ENCODE peak calls at places on chromosomes 1 and 21, in four cellular contexts. R is tibial artery, H is fibroblast of pulmonary artery, Y is heart left ventricle. J is an unnamed sample.

GRCh38 chr1:167563579-167564246 is 10.2 kb upstream of the CREG1 start:
- DNase-seq in H (no peak), R (peak), Y (peak), J (no peak)

GRCh38 chr1:40421348-40421693 is 29.0 kb upstream of the ZFP69B start:
- DNase-seq in Y (no peak), H (no peak), R (no peak), J (no peak)

GRCh38 chr21:41668051-41668541 is 98.8 kb downstream of the RIPK4 start:
- DNase-seq in Y (no peak), R (no peak), H (no peak), J (no peak)

GRCh38 chr1:216542263-216542662 is 119.0 kb upstream of the USH2A start:
- DNase-seq in H (no peak), R (no peak), Y (no peak), J (no peak)

GRCh38 chr21:33732038-33732437 is 89.7 kb downstream of the ITSN1 start:
- DNase-seq in R (no peak), H (no peak), Y (no peak), J (peak)

GRCh38 chr1:84436907-84437667 is 38.8 kb downstream of the DNASE2B start:
- DNase-seq in Y (no peak), H (no peak), R (no peak), J (no peak)

GRCh38 chr1:53600001-53600400 is 139.0 kb downstream of the GLIS1 start:
- DNase-seq in H (no peak), Y (no peak), R (peak), J (no peak)

GRCh38 chr1:69568435-69569280 is 936 bp downstream of the LRRC7 start:
- DNase-seq in Y (no peak), H (no peak), R (peak), J (no peak)

GRCh38 chr1:19811206-19811851 is 3.8 kb downstream of the RNF186 start:
- DNase-seq in Y (peak), R (no peak), H (peak), J (peak)

GRCh38 chr1:215900684-215901083 is 333.6 kb downstream of the KCTD3 start:
- DNase-seq in Y (no peak), R (no peak), H (no peak), J (no peak)

GRCh38 chr1:246428542-246429308 is 78.4 kb downstream of the SMYD3 start:
- DNase-seq in Y (no peak), R (no peak), H (peak), J (peak)

GRCh38 chr1:201686709-201687455 is 142.1 kb upstream of the IPO9 start:
- DNase-seq in R (no peak), H (no peak), Y (no peak), J (no peak)

GRCh38 chr1:3614755-3615742 is 3.7 kb upstream of the MEGF6 start:
- DNase-seq in R (no peak), Y (no peak), H (no peak), J (peak)

GRCh38 chr1:78722521-78722920 is 72.9 kb downstream of the IFI44 start:
- DNase-seq in H (no peak), Y (no peak), R (no peak), J (no peak)

DNA sequence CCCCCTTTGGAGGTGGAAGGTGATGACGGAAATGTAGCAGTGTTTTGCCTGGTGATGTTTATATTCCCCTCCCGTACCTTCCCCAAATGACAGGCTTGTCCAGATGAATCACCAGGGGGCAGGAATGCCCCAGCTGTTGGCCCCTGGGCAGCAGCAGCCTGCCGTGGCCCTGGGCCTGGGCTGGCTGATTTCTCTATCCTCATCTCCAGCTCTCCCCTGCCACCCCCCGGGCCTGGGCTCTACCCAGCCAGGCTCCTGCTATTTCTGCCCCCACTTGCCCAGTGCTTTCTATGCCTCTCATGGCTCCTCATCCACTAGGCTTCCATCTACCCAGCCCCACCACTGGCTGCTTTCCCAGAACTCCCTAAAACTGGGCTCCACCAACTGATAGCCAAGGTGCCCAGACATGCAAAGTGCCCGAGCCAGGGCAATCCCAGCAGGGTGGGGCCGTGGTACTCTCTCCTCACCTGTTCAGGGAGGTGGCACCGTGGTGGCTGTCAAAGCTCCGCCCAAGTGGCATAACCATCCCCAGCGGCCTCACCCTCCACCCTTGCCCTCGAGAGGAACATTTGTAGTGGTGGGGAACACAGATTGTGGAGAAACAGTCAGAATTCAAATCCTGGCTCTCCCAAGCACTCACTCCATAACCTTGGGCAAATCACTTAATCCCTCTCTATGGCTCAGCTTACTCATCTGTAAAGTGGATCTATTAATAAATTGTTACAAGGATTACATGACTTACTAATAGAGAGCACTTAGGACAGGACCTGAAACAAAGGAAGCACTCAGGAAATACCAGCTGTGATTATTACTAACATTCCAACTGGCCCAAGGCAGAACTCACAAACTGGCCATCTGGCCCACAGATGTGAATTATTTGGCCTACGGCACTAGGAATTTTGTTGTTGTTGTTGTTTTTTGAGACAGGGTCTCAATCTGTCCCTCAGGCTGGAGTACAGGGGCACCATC is 12.8 kb upstream of the ECE1 start:
- DNase-seq in R (no peak), H (peak), Y (no peak), J (peak)
- H3K4me3 ChIP-seq in R (no peak), H (no peak), Y (no peak), J (no peak)

DNA sequence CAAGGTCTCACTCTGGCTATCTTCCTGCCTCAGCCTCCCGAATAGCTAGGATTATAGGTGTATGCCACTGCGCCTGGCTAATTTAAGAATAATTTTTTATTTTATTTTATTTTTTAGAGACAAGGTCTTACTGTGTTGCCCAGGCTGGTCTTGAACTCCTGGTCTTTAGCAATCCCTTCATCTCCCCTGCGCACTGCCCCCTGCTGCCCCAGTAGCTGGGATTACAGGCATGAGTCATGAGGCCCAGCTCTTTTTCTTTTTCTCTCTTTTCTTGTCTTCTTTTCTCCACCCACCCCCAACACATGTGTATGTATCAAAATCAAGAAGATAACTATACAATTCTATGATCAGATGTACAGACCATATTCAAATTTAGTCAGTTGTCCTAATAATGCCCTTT is 87.2 kb downstream of the PEX14 start:
- DNase-seq in Y (no peak), H (peak), R (no peak), J (no peak)
- TF ChIP-seq CTCF in Y (no peak), H (peak), R (no peak), J (peak)

GRCh38 chr1:150876111-150876434 is 326 bp downstream of the ARNT start:
- DNase-seq in R (no peak), Y (no peak), H (peak), J (peak)

GRCh38 chr1:150887018-150887417 is at the start of gene CTXND2:
- DNase-seq in Y (no peak), H (peak), R (no peak), J (peak)

GRCh38 chr1:150877220-150877516 is 769 bp upstream of the ARNT start:
- DNase-seq in R (no peak), Y (no peak), H (no peak), J (no peak)

DNA sequence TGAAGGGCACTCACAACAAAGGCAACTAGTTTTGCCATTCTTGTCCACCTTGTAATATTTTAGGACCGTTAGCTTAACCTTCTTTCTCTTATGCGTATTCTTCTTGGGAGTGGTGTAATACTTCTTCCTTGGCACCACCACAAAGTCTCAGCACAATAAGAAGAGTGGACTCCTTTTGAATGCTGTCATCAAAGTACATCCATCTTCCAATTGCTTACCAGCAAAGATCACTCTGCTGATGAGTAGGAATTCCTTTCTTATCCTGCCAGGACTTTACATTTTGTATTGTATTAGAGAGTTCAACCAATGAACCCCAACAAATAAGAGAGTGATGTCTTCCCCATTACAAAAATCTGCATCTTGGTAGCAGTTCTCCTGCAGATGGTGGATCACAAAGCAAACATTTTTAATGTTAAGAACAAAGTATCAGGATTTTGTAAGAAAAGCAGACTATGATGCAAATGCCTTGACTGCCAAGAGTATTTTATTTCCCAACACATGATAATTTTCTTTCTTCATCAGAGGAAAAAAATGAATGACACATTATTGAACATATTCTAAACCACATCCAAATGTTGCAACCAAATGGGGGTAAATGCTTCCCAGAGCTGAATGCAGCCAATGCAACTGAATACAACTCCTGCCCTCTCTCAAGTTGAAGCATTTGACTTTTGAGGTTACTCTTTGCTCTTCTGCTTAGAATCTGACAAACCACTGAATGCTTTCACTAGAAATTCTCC is 5.1 kb upstream of the ARNT start:
- DNase-seq in R (no peak), Y (no peak), H (peak), J (peak)
- H3K4me3 ChIP-seq in R (no peak), Y (no peak), H (peak), J (no peak)

GRCh38 chr1:165873481-165873880 is 46.1 kb downstream of the UCK2 start:
- DNase-seq in H (no peak), R (no peak), Y (no peak), J (no peak)

GRCh38 chr1:165874643-165875042 is 47.2 kb downstream of the UCK2 start:
- DNase-seq in Y (no peak), H (no peak), R (no peak), J (no peak)

GRCh38 chr1:165869343-165869742 is 41.9 kb downstream of the UCK2 start:
- DNase-seq in H (peak), Y (no peak), R (no peak), J (peak)

GRCh38 chr1:165875171-165875570 is 47.8 kb downstream of the UCK2 start:
- DNase-seq in Y (no peak), R (no peak), H (no peak), J (no peak)

DNA sequence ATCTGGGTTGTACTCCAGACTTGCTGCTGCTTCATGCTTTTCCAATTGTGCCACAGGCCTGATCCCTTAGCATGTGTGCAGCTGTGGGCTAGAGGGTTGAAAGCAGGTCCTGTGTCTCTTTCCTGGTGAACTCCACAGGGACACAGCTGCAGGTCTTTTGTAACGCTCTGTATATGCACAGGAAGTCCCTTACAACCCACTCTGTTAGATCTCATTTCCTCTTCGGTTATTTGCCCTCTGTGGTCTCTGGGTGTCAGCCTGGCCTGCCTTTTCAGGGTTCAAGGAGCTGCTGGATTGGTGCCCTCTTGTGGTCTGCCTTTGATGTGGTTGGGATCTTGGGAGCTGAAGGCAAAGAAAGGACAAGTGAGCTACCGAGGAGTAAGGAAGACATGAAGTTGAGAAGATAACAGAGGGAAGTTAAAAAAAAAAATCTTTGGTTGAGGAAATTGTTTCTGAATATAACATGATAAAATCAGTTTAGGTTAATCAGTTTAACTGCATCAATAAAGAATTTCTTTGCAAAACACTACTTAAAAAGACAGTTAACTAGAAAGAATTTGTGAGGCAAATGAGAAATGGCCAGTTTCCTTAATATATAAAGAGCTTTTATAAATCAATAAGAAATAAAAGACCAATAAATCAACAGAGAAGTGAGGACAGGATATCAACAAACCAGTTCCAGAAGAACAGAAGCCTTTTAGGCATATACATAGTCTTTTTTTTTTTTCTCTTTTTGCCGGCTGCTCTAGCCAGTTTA is 44.1 kb downstream of the UCK2 start:
- DNase-seq in Y (peak), H (peak), R (no peak), J (peak)
- TF ChIP-seq CTCF in Y (peak), H (peak), R (no peak), J (peak)

GRCh38 chr1:174799136-174799479 is 200.6 kb upstream of the CACYBP start:
- DNase-seq in Y (no peak), R (no peak), H (no peak), J (no peak)

GRCh38 chr1:174800221-174800791 is 199.4 kb upstream of the CACYBP start:
- DNase-seq in R (no peak), Y (no peak), H (peak), J (no peak)

GRCh38 chr1:174795806-174796205 is 203.9 kb upstream of the CACYBP start:
- DNase-seq in H (peak), R (no peak), Y (no peak), J (peak)

GRCh38 chr1:174797398-174797797 is 202.3 kb upstream of the CACYBP start:
- DNase-seq in H (no peak), Y (no peak), R (no peak), J (no peak)

DNA sequence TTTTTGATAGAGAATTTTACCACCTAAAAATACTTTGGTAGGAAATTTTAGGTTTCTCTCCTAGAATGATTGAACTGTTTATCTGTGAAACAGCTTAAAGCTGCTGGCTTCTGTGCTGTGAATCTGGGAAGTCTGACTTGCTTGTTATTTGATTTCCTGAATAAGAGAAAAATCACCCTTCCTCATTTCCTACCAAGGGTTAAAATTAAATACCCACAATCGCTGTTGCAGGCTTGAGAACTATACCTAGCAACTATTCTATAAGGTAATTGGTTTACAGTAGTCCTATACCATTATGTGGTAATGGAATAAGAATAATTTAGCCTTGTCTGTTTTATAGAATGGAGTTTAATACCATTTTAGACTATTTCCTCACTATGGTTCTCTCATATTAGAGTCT is 198.8 kb upstream of the CACYBP start:
- DNase-seq in Y (no peak), H (no peak), R (no peak), J (no peak)
- H3K4me3 ChIP-seq in Y (no peak), H (no peak), R (peak), J (no peak)

DNA sequence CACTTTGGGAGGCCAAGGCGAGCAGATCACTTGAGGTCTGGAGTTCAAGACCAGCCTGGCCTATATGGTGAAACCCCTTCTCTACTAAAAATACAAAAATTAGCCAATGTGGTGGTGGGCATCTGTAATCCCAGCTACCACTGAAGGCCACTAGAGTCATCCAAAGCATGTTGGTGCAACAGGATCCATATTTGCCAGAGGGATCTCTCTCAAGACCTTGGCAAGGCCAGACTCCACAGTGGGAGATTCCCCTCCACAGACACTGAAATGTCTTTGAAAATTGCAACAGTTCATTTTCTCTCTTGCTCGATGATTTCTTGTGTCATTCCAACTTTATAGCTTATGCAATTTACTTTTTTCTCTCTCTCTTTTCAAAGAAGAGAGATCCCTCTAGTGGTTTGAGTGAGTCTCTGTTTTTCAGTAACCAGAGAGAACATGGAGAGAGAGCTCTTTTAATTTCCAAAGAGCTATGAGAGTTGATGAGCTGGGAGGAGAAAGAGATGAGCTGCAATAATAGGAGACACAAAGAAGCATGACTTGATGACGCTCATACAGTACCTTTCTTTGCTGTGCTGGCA is 176.8 kb upstream of the USP25 start:
- DNase-seq in Y (no peak), R (no peak), H (peak), J (peak)
- TF ChIP-seq CTCF in Y (no peak), R (no peak), H (peak), J (peak)

DNA sequence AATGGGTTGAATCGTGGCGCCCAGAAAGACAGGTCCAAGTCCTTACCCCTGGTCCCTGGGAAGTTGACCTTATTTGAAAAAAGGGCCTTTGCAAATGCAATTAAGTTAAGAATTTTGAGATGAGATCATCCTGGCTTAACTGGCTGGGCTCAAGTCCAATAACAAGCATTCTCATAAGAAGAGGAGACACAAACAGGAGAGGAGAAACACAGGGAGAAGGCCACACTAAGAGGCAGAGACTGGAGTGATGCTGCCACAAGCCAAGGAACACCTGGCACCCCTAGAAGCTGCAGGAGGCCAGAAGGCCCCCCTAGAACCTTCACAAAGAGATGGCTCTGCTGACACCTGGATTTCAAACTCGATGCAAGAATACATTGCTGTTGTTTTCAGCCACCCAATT is 44.6 kb downstream of the PDPN start:
- DNase-seq in R (no peak), Y (no peak), H (peak), J (peak)
- H3K4me3 ChIP-seq in R (no peak), Y (no peak), H (no peak), J (no peak)

GRCh38 chr1:7596126-7596755 is 174.9 kb upstream of the VAMP3 start:
- DNase-seq in H (no peak), R (peak), Y (no peak), J (no peak)
- TF ChIP-seq CTCF in H (no peak), R (no peak), Y (no peak), J (no peak)

DNA sequence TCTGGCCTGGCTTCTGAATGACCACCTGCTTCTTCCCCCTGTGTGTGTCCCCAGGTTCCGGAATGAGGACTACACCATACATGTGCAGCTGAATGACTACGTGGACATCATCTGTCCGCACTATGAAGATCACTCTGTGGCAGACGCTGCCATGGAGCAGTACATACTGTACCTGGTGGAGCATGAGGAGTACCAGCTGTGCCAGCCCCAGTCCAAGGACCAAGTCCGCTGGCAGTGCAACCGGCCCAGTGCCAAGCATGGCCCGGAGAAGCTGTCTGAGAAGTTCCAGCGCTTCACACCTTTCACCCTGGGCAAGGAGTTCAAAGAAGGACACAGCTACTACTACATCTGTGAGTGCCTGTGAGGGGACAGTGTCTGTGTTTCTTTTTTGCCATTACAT is 3.6 kb downstream of the EFNA1 start:
- DNase-seq in H (no peak), R (no peak), Y (peak), J (no peak)
- H3K4me3 ChIP-seq in H (no peak), R (no peak), Y (no peak), J (no peak)

J was measured in fibroblast of villous mesenchyme.